ENCODE peak calls at places on chromosomes 5 and 9, in nine cellular contexts. Z is substantia nigra, T is neuronal stem cell, N is NCI-H2029, Y is NCI-H748 treated with DMSO at 0.1 percent for 48 hours, K is AG09319, O is NCI-H524, J is pons, S is RWPE2. U is an unnamed sample.

GRCh38 chr5:65104831-65105230 is 336.1 kb downstream of the CWC27 start:
- DNase-seq in T (no peak), Y (no peak), S (no peak), O (no peak), J (no peak), K (no peak), Z (no peak), N (no peak), U (no peak)

GRCh38 chr5:58459276-58459859 is 518 bp downstream of the PLK2 start:
- DNase-seq in O (no peak), T (no peak), N (no peak), J (no peak), S (peak; percentile 65), K (no peak), Z (no peak), Y (peak; percentile 45), U (no peak)

GRCh38 chr9:76691761-76692313 is 72.4 kb upstream of the PCA3 start:
- DNase-seq in S (no peak), O (peak; percentile 64), Z (peak; percentile 12), J (peak; percentile 72), N (peak; percentile 78), Y (peak; percentile 89), K (no peak), T (no peak), U (no peak)

GRCh38 chr9:132994410-132995120 is 16.1 kb downstream of the GFI1B start:
- DNase-seq in S (no peak), T (no peak), Z (no peak), Y (no peak), O (no peak), N (no peak), K (no peak), J (no peak), U (no peak)

GRCh38 chr5:40828021-40828631 is 6.9 kb downstream of the RPL37 start:
- DNase-seq in N (no peak), S (no peak), J (no peak), T (no peak), K (no peak), Y (no peak), O (no peak), Z (no peak), U (no peak)

GRCh38 chr9:96441798-96442445 is 8.0 kb upstream of the HABP4 start:
- DNase-seq in S (no peak), N (peak; percentile 62), Y (peak; percentile 25), Z (no peak), O (no peak), T (no peak), J (no peak), K (no peak), U (no peak)

GRCh38 chr5:2251751-2252150 is 369.0 kb upstream of the IRX4 start:
- DNase-seq in Z (no peak), S (peak; percentile 45), J (no peak), K (no peak), Y (no peak), O (no peak), N (no peak), T (no peak), U (no peak)

GRCh38 chr9:108047264-108047663 is 557.7 kb upstream of the KLF4 start:
- DNase-seq in N (no peak), Z (no peak), S (no peak), K (no peak), O (no peak), Y (no peak), J (no peak), T (no peak), U (no peak)

GRCh38 chr9:16161469-16161868 is 608.6 kb downstream of the CCDC171 start:
- DNase-seq in Y (no peak), S (no peak), O (no peak), N (no peak), T (no peak), K (no peak), J (no peak), Z (no peak), U (no peak)

GRCh38 chr9:129888809-129889460 is 53.7 kb downstream of the USP20 start:
- DNase-seq in O (no peak), Z (no peak), T (no peak), S (no peak), N (no peak), Y (no peak), J (no peak), K (no peak), U (no peak)

GRCh38 chr9:92934321-92934720 is 13.0 kb upstream of the FGD3 start:
- DNase-seq in T (no peak), Y (no peak), K (no peak), N (no peak), Z (no peak), O (no peak), S (no peak), J (no peak), U (no peak)

GRCh38 chr9:136762915-136763648 is 1.2 kb downstream of the LCN15 start:
- DNase-seq in J (no peak), Y (no peak), T (peak; percentile 87), K (no peak), N (peak; percentile 40), O (no peak), S (peak; percentile 76), Z (no peak), U (peak; percentile 54)

GRCh38 chr5:148805323-148806290 is 20.8 kb upstream of the ADRB2 start:
- DNase-seq in K (no peak), T (no peak), Y (no peak), S (no peak), Z (no peak), O (peak; percentile 38), J (peak; percentile 70), N (no peak), U (no peak)

GRCh38 chr5:43631182-43631910 is 28.4 kb downstream of the NNT start:
- DNase-seq in S (no peak), J (peak; percentile 91), N (peak; percentile 51), Z (no peak), O (peak; percentile 99), T (peak; percentile 65), Y (peak; percentile 93), K (peak; percentile 57), U (peak; percentile 44)

GRCh38 chr9:104686081-104686480 is 8.2 kb upstream of the OR13D1 start:
- DNase-seq in Y (no peak), T (no peak), O (no peak), J (no peak), S (no peak), N (no peak), Z (no peak), K (no peak), U (no peak)

GRCh38 chr5:133245191-133246052 is 193.6 kb downstream of the HSPA4 start:
- DNase-seq in T (no peak), S (peak; percentile 93), K (no peak), J (no peak), Z (no peak), O (no peak), Y (no peak), N (no peak), U (no peak)

GRCh38 chr9:83432104-83432627 is 106.0 kb downstream of the FRMD3 start:
- DNase-seq in K (no peak), O (no peak), N (no peak), S (no peak), Z (peak; percentile 5), Y (no peak), J (peak; percentile 39), T (peak; percentile 18), U (no peak)

GRCh38 chr9:82546131-82546530 is 516.8 kb downstream of the RASEF start:
- DNase-seq in T (no peak), Y (no peak), Z (no peak), S (no peak), J (no peak), K (no peak), N (no peak), O (no peak), U (no peak)

GRCh38 chr9:95974389-95974788 is 98.9 kb downstream of the ERCC6L2 start:
- DNase-seq in Z (no peak), T (no peak), Y (no peak), O (no peak), N (no peak), S (no peak), J (no peak), K (no peak), U (no peak)

GRCh38 chr5:148912714-148913398 is 86.4 kb downstream of the ADRB2 start:
- DNase-seq in S (peak; percentile 99), J (peak; percentile 16), N (no peak), K (peak; percentile 76), Y (no peak), O (no peak), Z (no peak), T (peak; percentile 70), U (no peak)

GRCh38 chr9:87871425-87872078 is 11.1 kb upstream of the SPATA31E1 start:
- DNase-seq in T (no peak), Z (no peak), S (no peak), N (no peak), J (no peak), K (no peak), O (no peak), Y (no peak), U (no peak)

GRCh38 chr5:81850494-81850893 is 99.6 kb upstream of the SSBP2 start:
- DNase-seq in Z (no peak), K (no peak), O (no peak), Y (no peak), T (no peak), N (no peak), J (no peak), S (no peak), U (no peak)